ENCODE peak calls at places on chromosome 1, in five cellular contexts. Q, C, K, I and J are unnamed samples.

GRCh38 chr1:89611721-89612120 is 21.2 kb upstream of the LRRC8C start:
- DNase-seq in Q (no peak), C (no peak), K (no peak), I (no peak), J (no peak)

GRCh38 chr1:207463021-207463420 is 8.9 kb downstream of the CR2 start:
- DNase-seq in Q (no peak), C (no peak), I (no peak), K (no peak), J (no peak)

GRCh38 chr1:20584890-20585289 is 4.0 kb upstream of the CDA start:
- DNase-seq in Q (peak; percentile 30), C (peak; percentile 77), K (no peak), I (no peak), J (no peak)

GRCh38 chr1:112375701-112376100 is 20.3 kb upstream of the CTTNBP2NL start:
- DNase-seq in K (no peak), C (no peak), I (no peak), Q (no peak), J (no peak)

GRCh38 chr1:4071675-4072074 is 171.6 kb upstream of the C1orf174 start:
- DNase-seq in C (no peak), K (no peak), Q (no peak), I (no peak), J (no peak)

GRCh38 chr1:235831148-235831547 is 35.6 kb downstream of the LYST start:
- DNase-seq in K (no peak), I (no peak), C (peak; percentile 7), Q (peak; percentile 92), J (peak; percentile 90)

GRCh38 chr1:45647248-45648021 is 23.6 kb upstream of the CCDC17 start:
- DNase-seq in Q (no peak), I (no peak), C (no peak), K (no peak), J (peak; percentile 58)

GRCh38 chr1:228226956-228227791 is 19.3 kb downstream of the OBSCN start:
- DNase-seq in K (no peak), Q (peak; percentile 22), I (no peak), C (no peak), J (no peak)

GRCh38 chr1:1024421-1025415 is 4.8 kb downstream of the AGRN start:
- DNase-seq in K (no peak), I (no peak), C (peak; percentile 65), Q (peak; percentile 52), J (no peak)

GRCh38 chr1:41500781-41501518 is 16.5 kb upstream of the EDN2 start:
- DNase-seq in Q (no peak), K (no peak), C (no peak), I (no peak), J (no peak)

GRCh38 chr1:91148641-91149069 is 126.8 kb upstream of the ZNF644 start:
- DNase-seq in K (no peak), Q (no peak), I (no peak), C (peak; percentile 1), J (no peak)

GRCh38 chr1:109050228-109050995 is 8.5 kb upstream of the WDR47 start:
- DNase-seq in Q (no peak), K (no peak), I (no peak), C (no peak), J (no peak)

GRCh38 chr1:22489278-22489677 is 37.6 kb downstream of the ZBTB40 start:
- DNase-seq in Q (no peak), I (no peak), C (no peak), K (no peak), J (no peak)

GRCh38 chr1:84442256-84442655 is 36.8 kb upstream of the RPF1 start:
- DNase-seq in Q (peak; percentile 94), I (peak; percentile 78), C (peak; percentile 66), K (peak; percentile 68), J (no peak)

GRCh38 chr1:50418600-50419109 is 4.6 kb downstream of the DMRTA2 start:
- DNase-seq in I (no peak), C (no peak), Q (no peak), K (peak; percentile 30), J (no peak)

GRCh38 chr1:21622466-21623315 is 46.5 kb downstream of the RAP1GAP start:
- DNase-seq in C (no peak), I (no peak), Q (no peak), K (peak; percentile 58), J (no peak)

GRCh38 chr1:24410750-24411149 is 2.8 kb downstream of the STPG1 start:
- DNase-seq in C (no peak), Q (no peak), K (no peak), I (no peak), J (no peak)

GRCh38 chr1:158329807-158330206 is 1.5 kb downstream of the CD1B start:
- DNase-seq in I (no peak), C (peak; percentile 16), Q (peak; percentile 1), K (peak; percentile 62), J (no peak)

GRCh38 chr1:65066379-65066765 is 81.6 kb upstream of the AK4 start:
- DNase-seq in Q (no peak), K (no peak), I (no peak), C (no peak), J (no peak)

GRCh38 chr1:61043010-61043820 is 39.1 kb upstream of the NFIA start:
- DNase-seq in I (peak; percentile 23), C (peak; percentile 62), Q (peak; percentile 79), K (peak; percentile 78), J (peak; percentile 84)

GRCh38 chr1:20219991-20220390 is 33.7 kb upstream of the PLA2G2C start:
- DNase-seq in C (no peak), K (no peak), Q (no peak), I (no peak), J (no peak)

GRCh38 chr1:203268901-203269653 is 36.2 kb upstream of the BTG2 start:
- DNase-seq in I (no peak), Q (peak; percentile 88), K (peak; percentile 80), C (peak; percentile 84), J (no peak)

GRCh38 chr1:243882276-243882675 is 32.2 kb upstream of the AKT3 start:
- DNase-seq in C (peak; percentile 33), Q (peak; percentile 75), I (peak; percentile 13), K (no peak), J (no peak)

GRCh38 chr1:235582130-235582529 is 67.5 kb downstream of the GNG4 start:
- DNase-seq in I (no peak), Q (no peak), K (no peak), C (no peak), J (no peak)

GRCh38 chr1:209988706-209989105 is 50.7 kb downstream of the SYT14 start:
- DNase-seq in I (no peak), C (no peak), Q (no peak), K (no peak), J (no peak)

GRCh38 chr1:111101854-111102642 is 37.8 kb downstream of the DRAM2 start:
- DNase-seq in C (peak; percentile 7), I (no peak), K (no peak), Q (no peak), J (no peak)

GRCh38 chr1:112083487-112083886 is 94.0 kb upstream of the KCND3 start:
- DNase-seq in K (no peak), Q (peak; percentile 15), C (no peak), I (no peak), J (no peak)

GRCh38 chr1:21264913-21265312 is 25.4 kb downstream of the ECE1 start:
- DNase-seq in Q (no peak), K (no peak), C (peak; percentile 92), I (no peak), J (no peak)

GRCh38 chr1:209900734-209901133 is 37.3 kb upstream of the SYT14 start:
- DNase-seq in I (no peak), C (no peak), K (no peak), Q (no peak), J (no peak)

GRCh38 chr1:34896612-34897011 is 32.8 kb downstream of the DLGAP3 start:
- DNase-seq in C (no peak), Q (peak; percentile 31), K (no peak), I (no peak), J (no peak)

GRCh38 chr1:30768830-30769718 is 11.5 kb upstream of the LAPTM5 start:
- DNase-seq in Q (no peak), K (no peak), I (no peak), C (no peak), J (no peak)

GRCh38 chr1:211750599-211750998 is 75.2 kb upstream of the NEK2 start:
- DNase-seq in Q (no peak), K (no peak), I (no peak), C (no peak), J (no peak)

GRCh38 chr1:50661626-50662025 is 238.4 kb upstream of the DMRTA2 start:
- DNase-seq in I (no peak), Q (peak; percentile 28), C (no peak), K (no peak), J (no peak)

GRCh38 chr1:87878873-87879272 is 550.2 kb downstream of the LMO4 start:
- DNase-seq in C (no peak), Q (peak; percentile 20), K (no peak), I (no peak), J (no peak)

GRCh38 chr1:211893260-211893659 is 62.7 kb upstream of the LPGAT1 start:
- DNase-seq in K (no peak), I (no peak), C (no peak), Q (no peak), J (no peak)

GRCh38 chr1:181140398-181140797 is 51.9 kb downstream of the IER5 start:
- DNase-seq in C (no peak), I (no peak), K (no peak), Q (no peak), J (no peak)
- TF ChIP-seq CTCF in C (no peak), I (no peak), K (no peak), Q (no peak), J (no peak)

DNA sequence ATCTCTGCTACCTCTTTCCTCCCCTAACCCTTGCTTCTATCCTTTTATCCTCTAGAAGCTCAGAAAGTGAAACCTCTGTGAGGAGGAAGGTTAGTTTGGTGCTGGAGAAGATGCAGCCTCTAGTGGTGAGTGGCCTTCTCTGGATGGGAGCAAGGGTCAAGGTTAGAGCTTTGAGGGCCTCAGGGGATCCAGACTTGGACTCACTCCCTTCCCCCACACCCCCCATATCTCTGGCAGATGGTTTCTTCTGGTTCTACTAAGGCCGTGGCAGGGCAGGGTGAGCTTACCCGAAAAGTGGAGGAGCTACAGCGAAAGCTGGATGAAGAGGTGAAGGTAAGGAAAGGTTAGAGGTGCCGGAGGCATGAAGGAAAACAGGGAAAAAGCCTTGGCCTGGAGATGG is 9.2 kb downstream of the CGN start:
- DNase-seq in I (no peak), K (no peak), Q (no peak), C (no peak), J (no peak)
- TF ChIP-seq CTCF in I (peak; percentile 2), K (no peak), Q (peak; percentile 26), C (no peak), J (no peak)

DNA sequence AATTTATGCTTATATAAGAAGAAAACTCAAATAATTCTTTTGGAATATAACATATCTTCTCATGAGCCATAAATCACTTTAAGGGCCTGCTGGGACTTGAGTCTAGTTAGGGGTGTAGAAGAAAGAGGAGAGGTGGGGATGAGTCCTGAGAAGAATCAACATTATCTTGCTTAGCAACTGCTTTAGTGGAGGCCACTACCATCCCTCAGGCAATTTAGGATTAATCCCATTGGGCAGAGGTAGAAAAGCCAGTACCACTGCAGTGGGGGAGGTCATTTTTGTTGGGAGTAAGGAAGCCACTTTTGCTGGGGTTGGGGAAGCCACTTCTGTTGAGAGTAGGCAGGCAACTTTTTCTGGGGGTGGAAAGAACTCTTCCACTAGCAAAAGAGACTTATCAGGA is 47.7 kb downstream of the SLC2A1 start:
- DNase-seq in I (no peak), K (no peak), C (no peak), Q (no peak), J (no peak)
- TF ChIP-seq CTCF in I (no peak), K (no peak), C (no peak), Q (no peak), J (no peak)

GRCh38 chr1:77031101-77031662 is 163.9 kb downstream of the ST6GALNAC5 start:
- DNase-seq in Q (peak; percentile 79), I (peak; percentile 24), K (no peak), C (peak; percentile 75), J (no peak)
- TF ChIP-seq CTCF in Q (peak; percentile 36), I (peak; percentile 5), K (no peak), C (no peak), J (no peak)